ENCODE peak calls at places on chromosome 11, in five cellular contexts. L is pancreas, D is left ventricle myocardium inferior, U is esophagus squamous epithelium, R is thyroid gland. N is an unnamed sample. For H3K4me1, the result is how much of the 10 kb centered on the place peaks cover.

GRCh38 chr11:131378931-131379330 is 8.5 kb downstream of the NTM start:
- DNase-seq in D (no peak), R (no peak), U (no peak), L (no peak), N (no peak)

GRCh38 chr11:100681064-100681502 is 6.0 kb upstream of the ARHGAP42 start:
- DNase-seq in D (peak), R (peak), U (no peak), L (no peak), N (no peak)

GRCh38 chr11:98056945-98057344 is 963.8 kb upstream of the CNTN5 start:
- DNase-seq in L (no peak), D (no peak), U (no peak), R (no peak), N (no peak)

GRCh38 chr11:46367244-46367915 is 14.1 kb upstream of the MDK start:
- DNase-seq in D (peak), L (peak), U (no peak), R (no peak), N (peak)

GRCh38 chr11:134615041-134615615 is 203.1 kb upstream of the B3GAT1 start:
- DNase-seq in D (no peak), L (no peak), U (no peak), R (no peak), N (no peak)

GRCh38 chr11:1227551-1228182 is 4.8 kb downstream of the MUC5B start:
- DNase-seq in D (no peak), L (no peak), R (no peak), U (no peak), N (no peak)

GRCh38 chr11:83035070-83035854 is 36.4 kb downstream of the RAB30 start:
- DNase-seq in U (no peak), R (no peak), L (no peak), D (no peak), N (no peak)

GRCh38 chr11:119228535-119229302 is 22.6 kb downstream of the CBL start:
- DNase-seq in D (no peak), R (no peak), L (no peak), U (no peak), N (no peak)

GRCh38 chr11:120830092-120830491 is 193.8 kb upstream of the TBCEL start:
- DNase-seq in D (no peak), U (no peak), R (no peak), L (no peak), N (no peak)

GRCh38 chr11:65868907-65869306 is 3.7 kb downstream of the EFEMP2 start:
- DNase-seq in L (no peak), U (no peak), R (no peak), D (no peak), N (no peak)

GRCh38 chr11:68367252-68367651 is 54.9 kb downstream of the LRP5 start:
- DNase-seq in D (no peak), U (no peak), R (no peak), L (no peak), N (no peak)

GRCh38 chr11:65500262-65501004 is 1.6 kb downstream of the MALAT1 start:
- DNase-seq in D (no peak), U (no peak), L (no peak), R (no peak), N (no peak)

GRCh38 chr11:8315463-8315862 is 51.8 kb upstream of the LMO1 start:
- DNase-seq in U (no peak), R (no peak), D (no peak), L (no peak), N (no peak)

GRCh38 chr11:42631223-42631843 is 680.5 kb upstream of the API5 start:
- DNase-seq in D (no peak), U (no peak), L (no peak), R (no peak), N (no peak)

GRCh38 chr11:113022267-113022666 is 61.0 kb downstream of the NCAM1 start:
- DNase-seq in U (no peak), R (no peak), D (no peak), L (no peak), N (no peak)

GRCh38 chr11:107752954-107753822 is 41.3 kb upstream of the SLN start:
- DNase-seq in L (no peak), U (no peak), D (no peak), R (no peak), N (no peak)

GRCh38 chr11:36411202-36411640 is 98.9 kb downstream of the TRAF6 start:
- DNase-seq in R (no peak), U (no peak), D (no peak), L (no peak), N (no peak)

GRCh38 chr11:2807801-2808241 is 77.8 kb downstream of the CDKN1C start:
- DNase-seq in U (no peak), D (peak), R (peak), L (peak), N (no peak)

GRCh38 chr11:32385998-32386397 is 49.3 kb downstream of the WT1 start:
- DNase-seq in D (no peak), R (peak), U (no peak), L (no peak), N (no peak)

GRCh38 chr11:33936745-33937612 is 45.1 kb upstream of the LMO2 start:
- DNase-seq in U (no peak), D (peak), L (peak), R (peak), N (no peak)

GRCh38 chr11:17384002-17384511 is 4.4 kb downstream of the KCNJ11 start:
- DNase-seq in R (peak), D (peak), U (no peak), L (peak), N (peak)

GRCh38 chr11:1460396-1460795 is 26.2 kb downstream of the MOB2 start:
- DNase-seq in D (no peak), U (no peak), R (peak), L (no peak), N (no peak)

GRCh38 chr11:75523189-75523588 is 2.6 kb downstream of the GDPD5 start:
- DNase-seq in U (no peak), L (peak), D (no peak), R (no peak), N (no peak)
- H3K4me1 ChIP-seq in U (under half), L (under half), D (under half), R (under half), N (under half)

GRCh38 chr11:19693146-19693545 is 19.5 kb upstream of the NAV2 start:
- DNase-seq in U (no peak), L (no peak), R (no peak), D (no peak), N (no peak)

GRCh38 chr11:19689281-19689975 is 23.2 kb upstream of the NAV2 start:
- DNase-seq in R (no peak), L (no peak), D (no peak), U (no peak), N (no peak)

GRCh38 chr11:19687372-19687771 is 25.3 kb upstream of the NAV2 start:
- DNase-seq in L (no peak), D (no peak), R (no peak), U (no peak), N (no peak)

GRCh38 chr11:19691815-19692214 is 20.8 kb upstream of the NAV2 start:
- DNase-seq in U (no peak), R (no peak), L (no peak), D (no peak), N (no peak)

DNA sequence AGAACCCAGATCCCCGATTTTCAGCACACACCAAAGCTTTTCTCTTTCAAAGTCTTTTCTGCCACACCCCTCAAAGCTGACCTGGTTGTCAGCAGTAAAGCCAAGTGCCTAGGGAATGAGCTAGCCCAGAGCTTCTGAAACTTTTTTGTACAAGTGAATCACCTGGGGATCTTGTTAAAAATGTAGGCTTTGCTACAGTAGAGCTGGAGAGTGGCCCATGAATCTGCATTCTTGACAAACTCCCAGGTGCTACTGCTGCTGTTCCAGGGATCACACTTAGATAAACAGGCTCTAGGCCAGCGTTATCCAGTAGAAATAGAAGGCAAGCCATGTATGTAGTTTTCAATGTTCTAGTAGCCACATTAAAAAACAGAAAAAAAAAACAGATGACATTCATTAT is 21.8 kb upstream of the NAV2 start:
- DNase-seq in D (no peak), L (no peak), R (no peak), U (no peak), N (no peak)
- H3K27ac ChIP-seq in D (no peak), L (no peak), R (no peak), U (peak), N (no peak)

DNA sequence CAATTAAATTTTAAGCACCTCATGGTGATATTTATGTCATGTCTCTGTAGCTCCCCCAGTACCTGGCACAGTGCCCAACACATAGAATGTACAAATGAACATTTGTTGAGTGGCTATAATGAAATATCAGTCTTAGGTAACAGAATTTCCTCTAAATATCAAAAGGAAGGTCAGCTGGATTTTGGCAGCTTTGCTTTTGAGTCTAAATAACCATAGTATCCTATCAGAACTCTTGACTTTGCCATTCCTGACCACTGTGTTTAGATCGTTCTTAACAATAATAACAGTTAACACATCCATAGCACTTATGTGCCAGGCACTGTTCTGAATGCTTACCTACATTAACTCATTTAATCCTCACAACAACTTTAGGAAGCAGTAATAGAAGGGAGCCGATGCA is 26.6 kb downstream of the TMEM123 start:
- DNase-seq in L (no peak), U (no peak), D (no peak), R (no peak), N (no peak)
- H3K4me1 ChIP-seq in L (under half), U (under half), D (under half), R (under half), N (under half)

GRCh38 chr11:62153087-62153395 is 29.2 kb downstream of the INCENP start:
- DNase-seq in U (no peak), D (no peak), L (no peak), R (no peak), N (no peak)

GRCh38 chr11:62150887-62151736 is 27.3 kb downstream of the INCENP start:
- DNase-seq in R (no peak), D (no peak), U (no peak), L (no peak), N (no peak)

GRCh38 chr11:62151737-62152102 is 27.9 kb downstream of the INCENP start:
- DNase-seq in R (no peak), U (no peak), D (no peak), L (no peak), N (no peak)

GRCh38 chr11:62153617-62154016 is 29.8 kb downstream of the INCENP start:
- DNase-seq in R (no peak), D (no peak), L (no peak), U (no peak), N (no peak)

DNA sequence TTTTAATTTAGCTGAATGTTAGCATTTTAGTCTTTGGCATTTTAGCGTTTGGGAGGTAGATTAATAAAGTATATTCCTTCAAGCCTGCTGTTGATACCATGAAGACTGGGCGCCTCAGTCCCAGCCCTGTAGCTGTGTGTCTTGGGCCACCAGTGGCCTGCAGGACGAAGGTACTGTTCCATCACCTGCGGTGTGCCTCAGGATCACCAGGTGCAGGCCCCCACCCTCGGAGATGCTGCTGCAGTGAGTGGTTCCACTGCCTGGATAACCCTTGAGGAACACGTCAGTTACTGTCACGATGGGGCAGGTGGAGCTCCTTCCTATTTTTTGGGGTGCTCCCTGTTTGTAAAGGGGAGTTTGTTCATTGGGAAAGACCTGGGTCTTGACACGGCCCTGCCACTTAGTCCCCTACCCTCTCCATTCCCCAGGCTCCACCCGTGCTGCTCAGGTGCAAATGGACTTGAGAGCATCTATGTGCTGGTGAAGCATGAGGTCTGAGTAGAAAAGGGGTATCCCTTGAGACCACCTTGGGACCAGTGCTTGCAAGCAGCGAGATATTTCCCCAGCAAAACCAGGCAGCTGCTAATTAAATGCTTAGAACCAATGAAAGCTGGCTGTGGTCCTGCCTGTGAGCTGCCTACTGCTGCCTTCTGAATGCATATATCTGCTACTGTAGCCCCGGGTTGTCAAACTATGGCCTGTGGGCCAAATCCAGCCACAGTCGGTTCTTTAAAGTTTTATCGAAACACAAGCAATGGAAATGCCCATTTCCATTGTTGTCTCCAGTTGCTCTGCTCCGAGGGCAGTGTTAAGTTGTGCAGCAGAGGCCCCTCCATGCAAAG is 28.7 kb downstream of the INCENP start:
- DNase-seq in R (no peak), U (no peak), D (no peak), L (no peak), N (no peak)
- H3K27ac ChIP-seq in R (no peak), U (no peak), D (no peak), L (no peak), N (no peak)

GRCh38 chr11:3907590-3907989 is 52.1 kb downstream of the STIM1 start:
- DNase-seq in R (no peak), L (no peak), D (no peak), U (no peak), N (no peak)
- H3K4me1 ChIP-seq in R (under half), L (under half), D (under half), U (half or more), N (under half)

DNA sequence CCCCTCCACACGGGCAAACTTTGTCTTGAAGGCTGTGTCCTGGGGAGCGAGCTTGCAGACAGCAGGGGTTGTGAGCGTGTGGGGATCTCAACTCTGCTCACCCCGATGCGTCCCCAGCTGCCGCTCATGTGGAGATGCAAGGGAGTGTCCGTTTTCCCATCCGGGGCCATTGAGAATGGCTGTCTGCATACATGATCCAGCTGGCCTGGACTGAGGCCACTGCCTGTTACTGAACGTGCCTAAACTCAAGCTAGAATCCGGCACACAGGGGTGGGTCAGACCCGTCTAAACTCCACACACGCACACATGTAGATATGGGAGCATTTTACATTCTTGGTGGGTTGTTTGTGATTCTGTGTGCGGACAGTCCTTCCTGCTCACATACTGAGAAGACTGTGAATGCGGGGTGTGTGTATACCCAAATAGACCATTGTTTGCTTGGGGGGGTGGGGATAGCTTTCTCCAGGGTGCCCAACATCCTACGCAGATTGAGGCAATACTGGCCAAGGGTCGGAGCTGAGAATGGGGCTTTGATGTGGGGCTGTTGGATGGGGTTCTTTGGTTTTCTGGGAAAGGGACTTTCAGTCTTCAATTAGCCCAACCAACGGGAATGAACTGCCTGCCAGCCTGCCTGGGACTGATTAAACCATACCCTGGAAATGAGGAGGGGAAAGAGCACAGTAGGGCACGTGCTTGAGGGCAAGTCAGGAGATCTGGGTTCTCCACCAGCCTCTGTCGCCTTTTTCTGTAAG is 60.4 kb downstream of the ST3GAL4 start:
- DNase-seq in R (no peak), L (no peak), U (no peak), D (peak), N (no peak)
- H3K27ac ChIP-seq in R (peak), L (peak), U (peak), D (peak), N (no peak)

GRCh38 chr11:13316528-13316961 is 39.0 kb downstream of the BMAL1 start:
- DNase-seq in U (no peak), R (peak), D (no peak), L (no peak), N (no peak)
- H3K4me1 ChIP-seq in U (half or more), R (half or more), D (half or more), L (under half), N (under half)

N was measured in effector memory CD4-positive, alpha-beta T cell.